ENCODE peak calls at places on chromosomes 13 and 19, in five cellular contexts. D is HEK293T, U is HepG2, F is K562, T is GM12878. H is an unnamed sample.

GRCh38 chr19:12034610-12035009 is 869 bp downstream of the ZNF433 start:
- DNase-seq in D (no peak), U (no peak), F (no peak), T (no peak), H (peak)

GRCh38 chr19:46764817-46765291 is 18.6 kb upstream of the STRN4 start:
- DNase-seq in D (no peak), U (peak), F (no peak), T (no peak), H (no peak)

GRCh38 chr19:17872251-17873001 is 681 bp downstream of the SLC5A5 start:
- DNase-seq in D (no peak), U (no peak), F (no peak), T (no peak), H (no peak)

GRCh38 chr19:40302224-40303011 is 17.3 kb upstream of the AKT2 start:
- DNase-seq in D (no peak), U (no peak), F (no peak), T (no peak), H (no peak)

GRCh38 chr19:45973564-45974338 is at the start of gene NOVA2:
- DNase-seq in D (peak), U (no peak), F (peak), T (peak), H (peak)

GRCh38 chr19:46493236-46494114 is 2.2 kb downstream of the PNMA8B start:
- DNase-seq in D (no peak), U (no peak), F (peak), T (no peak), H (peak)

GRCh38 chr13:49220035-49220855 is at the start of gene MLNR:
- DNase-seq in D (peak), U (peak), F (peak), T (no peak), H (peak)

GRCh38 chr13:20559659-20560356 is 7.1 kb upstream of the IFT88 start:
- DNase-seq in D (no peak), U (no peak), F (no peak), T (no peak), H (no peak)

GRCh38 chr13:63351081-63351480 is 1935.4 kb upstream of the PCDH20 start:
- DNase-seq in D (no peak), U (no peak), F (no peak), T (no peak), H (no peak)

GRCh38 chr13:113969973-113970611 is 3.8 kb downstream of the C13orf46 start:
- DNase-seq in D (no peak), U (no peak), F (no peak), T (no peak), H (no peak)

GRCh38 chr19:16934489-16934888 is 45.7 kb downstream of the F2RL3 start:
- DNase-seq in D (no peak), U (no peak), F (no peak), T (no peak), H (no peak)

GRCh38 chr13:112451512-112452379 is 75.6 kb downstream of the SPACA7 start:
- DNase-seq in D (no peak), U (no peak), F (no peak), T (no peak), H (peak)

GRCh38 chr13:64362564-64362963 is 2867.6 kb downstream of the PCDH9 start:
- DNase-seq in D (no peak), U (no peak), F (no peak), T (no peak), H (no peak)

GRCh38 chr13:100022798-100023197 is 41.2 kb downstream of the ZIC2 start:
- DNase-seq in D (no peak), U (no peak), F (no peak), T (no peak), H (no peak)

GRCh38 chr19:47231215-47232054 is 436 bp upstream of the BBC3 start:
- DNase-seq in D (peak), U (peak), F (peak), T (peak), H (peak)

DNA sequence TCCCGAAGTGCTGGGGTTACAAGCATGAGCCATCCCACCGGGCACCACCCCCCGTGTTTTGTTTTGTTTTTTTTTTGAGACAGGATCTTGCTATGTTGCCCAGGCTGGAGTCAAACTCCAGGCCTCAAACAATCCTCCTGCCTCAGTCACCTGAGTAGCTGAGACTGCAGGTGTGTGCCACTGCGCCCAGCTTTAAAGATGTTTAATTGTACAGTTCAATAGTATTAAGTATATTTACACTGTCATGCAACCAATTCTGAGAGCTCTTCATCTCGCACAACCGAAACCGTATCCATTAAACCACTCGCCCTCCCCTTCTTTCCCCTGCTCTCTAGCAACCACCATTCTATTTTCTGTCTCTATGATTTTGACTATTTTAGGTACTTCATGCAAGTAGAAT is 15.6 kb downstream of the NUCB1 start:
- DNase-seq in D (no peak), U (no peak), F (no peak), T (no peak), H (no peak)
- TF ChIP-seq FOXM1 in D (no peak), U (no peak), F (no peak), T (no peak), H (no peak)

DNA sequence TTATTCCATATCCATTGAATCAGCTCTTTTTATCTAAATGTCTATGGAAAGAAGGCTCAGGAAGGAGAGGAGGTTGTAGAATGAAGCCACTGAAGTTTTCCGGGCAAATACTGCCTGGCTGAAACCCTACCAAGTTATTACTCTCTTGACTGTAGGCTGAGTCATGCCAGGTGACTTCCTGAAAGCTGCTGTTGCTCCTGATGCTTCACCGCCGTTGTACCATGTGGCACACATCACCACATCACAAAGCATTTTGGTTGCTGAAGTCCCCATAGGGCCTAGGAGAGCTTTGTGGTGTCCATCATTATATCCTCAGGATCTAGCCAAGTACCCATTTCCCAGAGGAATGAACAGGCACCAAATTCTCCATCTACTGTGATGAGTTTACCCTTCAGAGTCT is 11.1 kb upstream of the TDRD12 start:
- DNase-seq in D (no peak), U (no peak), F (no peak), T (no peak), H (no peak)
- TF ChIP-seq FOXM1 in D (no peak), U (no peak), F (no peak), T (no peak), H (no peak)

DNA sequence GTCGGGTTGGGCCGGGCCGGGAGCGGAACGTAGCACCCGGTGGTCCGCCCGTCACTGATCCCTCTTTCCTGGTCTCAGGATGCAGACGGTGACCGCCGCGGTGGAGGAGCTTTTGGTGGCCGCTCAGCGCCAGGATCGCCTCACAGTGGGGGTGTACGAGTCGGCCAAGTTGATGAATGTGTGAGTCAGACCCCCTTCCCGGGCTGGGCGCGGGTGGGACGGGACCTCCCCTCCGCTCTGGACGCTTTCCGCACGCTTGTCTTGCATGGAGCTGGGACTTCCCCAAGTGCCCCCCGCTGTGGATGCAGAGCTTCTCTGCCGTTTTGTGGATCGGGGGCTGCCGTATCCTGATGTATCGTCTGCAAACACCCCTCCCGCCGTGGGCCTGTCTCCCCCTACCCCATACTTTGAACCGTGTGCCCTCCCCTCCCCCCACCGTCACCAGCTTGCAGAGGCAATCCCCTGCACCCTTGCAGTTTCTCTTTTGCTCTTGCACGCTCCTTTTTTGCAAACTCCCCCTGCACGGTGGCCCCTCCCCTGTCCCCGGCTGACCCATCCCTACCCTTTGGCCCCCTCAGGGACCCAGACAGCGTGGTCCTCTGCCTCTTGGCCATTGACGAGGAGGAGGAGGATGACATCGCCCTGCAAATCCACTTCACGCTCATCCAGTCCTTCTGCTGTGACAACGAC is 669 bp downstream of the GADD45B start:
- DNase-seq in D (peak), U (no peak), F (peak), T (no peak), H (peak)
- TF ChIP-seq FOXM1 in D (no peak), U (no peak), F (no peak), T (no peak), H (no peak)

GRCh38 chr19:29610213-29610573 is 4.1 kb downstream of the POP4 start:
- DNase-seq in D (no peak), U (no peak), F (no peak), T (no peak), H (no peak)
- TF ChIP-seq FOXM1 in D (no peak), U (no peak), F (no peak), T (no peak), H (no peak)

DNA sequence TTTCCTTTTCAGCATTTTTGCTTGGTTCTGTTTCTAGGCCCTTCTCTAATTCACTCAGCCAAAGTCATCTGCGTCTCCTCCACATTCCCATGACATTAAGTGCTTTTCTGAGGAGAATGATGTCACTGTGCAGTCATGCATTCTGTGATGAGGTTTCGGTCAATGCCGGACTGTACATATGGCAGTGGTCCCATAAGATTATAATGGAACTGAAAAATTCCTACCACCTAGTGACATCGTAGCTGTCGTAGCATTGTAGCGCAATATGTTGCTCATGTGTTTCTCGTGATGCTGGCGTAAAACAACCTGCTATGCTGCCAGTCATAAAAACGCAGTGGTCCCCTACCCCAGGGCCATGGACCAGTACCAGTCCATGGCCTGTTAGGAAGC is 63.4 kb upstream of the TNFRSF19 start:
- DNase-seq in D (no peak), U (no peak), F (no peak), T (no peak), H (peak)
- TF ChIP-seq FOXM1 in D (no peak), U (no peak), F (no peak), T (no peak), H (peak)

GRCh38 chr19:42074513-42075363 is 1.2 kb upstream of the ZNF574 start:
- DNase-seq in D (peak), U (no peak), F (peak), T (no peak), H (peak)
- TF ChIP-seq FOXM1 in D (no peak), U (no peak), F (no peak), T (no peak), H (no peak)

H was measured in SK-N-SH.